ENCODE peak calls at places on chromosome 5, in ten cellular contexts. S is transverse colon, R is uterus, Y is SJSA1, P is hepatocyte, F is H1, U is astrocyte, T is colonic mucosa, D is left ventricle myocardium inferior, I is BE2C. X is an unnamed sample. For H3K4me1, the result is how much of the 10 kb centered on the place peaks cover.

GRCh38 chr5:171157775-171158174 is 151.3 kb upstream of the TLX3 start:
- DNase-seq in S (no peak), R (no peak), Y (no peak), P (no peak), F (no peak), U (no peak), T (no peak), D (no peak), I (peak), X (no peak)

GRCh38 chr5:129445379-129445778 is 14.7 kb upstream of the ADAMTS19 start:
- DNase-seq in S (no peak), R (no peak), Y (no peak), P (no peak), F (no peak), U (no peak), T (no peak), D (no peak), I (no peak), X (no peak)

GRCh38 chr5:32435416-32435815 is 9.1 kb downstream of the ZFR start:
- DNase-seq in S (no peak), R (no peak), Y (no peak), P (no peak), F (no peak), U (no peak), T (no peak), D (no peak), I (no peak), X (no peak)

GRCh38 chr5:124302504-124302903 is 443.9 kb downstream of the ZNF608 start:
- DNase-seq in S (no peak), R (no peak), Y (peak), P (no peak), F (no peak), U (peak), T (no peak), D (no peak), I (no peak), X (no peak)

GRCh38 chr5:22480305-22480704 is 372.8 kb downstream of the CDH12 start:
- DNase-seq in S (no peak), R (no peak), Y (no peak), P (no peak), F (no peak), U (no peak), T (no peak), D (no peak), I (no peak), X (no peak)

GRCh38 chr5:132820162-132820754 is 7.2 kb downstream of the SOWAHA start:
- DNase-seq in S (peak), R (peak), Y (peak), P (peak), F (peak), U (peak), T (peak), D (peak), I (peak), X (peak)

GRCh38 chr5:119179857-119180641 is 109.2 kb downstream of the DMXL1 start:
- DNase-seq in S (no peak), R (no peak), Y (no peak), P (no peak), F (no peak), U (peak), T (no peak), D (no peak), I (no peak), X (no peak)

GRCh38 chr5:170092702-170093101 is 13.0 kb upstream of the FOXI1 start:
- DNase-seq in S (no peak), R (no peak), Y (no peak), P (no peak), F (no peak), U (no peak), T (no peak), D (no peak), I (no peak), X (no peak)

GRCh38 chr5:53071738-53072137 is 37.8 kb downstream of the MOCS2 start:
- DNase-seq in S (no peak), R (no peak), Y (peak), P (no peak), F (no peak), U (peak), T (no peak), D (no peak), I (no peak), X (no peak)

GRCh38 chr5:116032094-116032517 is at the start of gene ARL14EPL:
- DNase-seq in S (no peak), R (no peak), Y (peak), P (peak), F (peak), U (peak), T (no peak), D (peak), I (peak), X (peak)

GRCh38 chr5:35861718-35862117 is 5.0 kb downstream of the IL7R start:
- DNase-seq in S (no peak), R (no peak), Y (peak), P (no peak), F (no peak), U (peak), T (no peak), D (no peak), I (no peak), X (no peak)

GRCh38 chr5:77080905-77081304 is 6.2 kb downstream of the ZBED3 start:
- DNase-seq in S (no peak), R (no peak), Y (no peak), P (no peak), F (no peak), U (no peak), T (no peak), D (no peak), I (no peak), X (no peak)

GRCh38 chr5:74638776-74639537 is 1.6 kb downstream of the ENC1 start:
- DNase-seq in S (no peak), R (no peak), Y (peak), P (no peak), F (no peak), U (peak), T (peak), D (no peak), I (no peak), X (no peak)

GRCh38 chr5:57735754-57736153 is 253.1 kb upstream of the ACTBL2 start:
- DNase-seq in S (no peak), R (no peak), Y (peak), P (no peak), F (no peak), U (peak), T (no peak), D (no peak), I (no peak), X (no peak)

GRCh38 chr5:136374003-136374402 is 8.7 kb upstream of the TRPC7 start:
- DNase-seq in S (no peak), R (no peak), Y (peak), P (peak), F (no peak), U (peak), T (no peak), D (no peak), I (no peak), X (no peak)

GRCh38 chr5:178730940-178731265 is 444 bp upstream of the ZNF354A start:
- DNase-seq in S (no peak), R (no peak), Y (no peak), P (no peak), F (no peak), U (no peak), T (peak), D (no peak), I (no peak), X (no peak)

GRCh38 chr5:109668237-109668636 is 21.5 kb upstream of the MAN2A1 start:
- DNase-seq in S (no peak), R (no peak), Y (no peak), P (no peak), F (no peak), U (no peak), T (no peak), D (no peak), I (no peak), X (no peak)

GRCh38 chr5:122756263-122756911 is 18.5 kb upstream of the SNX2 start:
- DNase-seq in S (no peak), R (no peak), Y (peak), P (no peak), F (no peak), U (peak), T (no peak), D (no peak), I (no peak), X (no peak)

GRCh38 chr5:135213466-135214239 is 179.6 kb upstream of the PITX1 start:
- DNase-seq in S (no peak), R (no peak), Y (no peak), P (no peak), F (no peak), U (no peak), T (peak), D (no peak), I (no peak), X (no peak)

GRCh38 chr5:109826-110225 is 17.9 kb downstream of the PLEKHG4B start:
- DNase-seq in S (no peak), R (no peak), Y (no peak), P (no peak), F (no peak), U (no peak), T (no peak), D (no peak), I (no peak), X (no peak)

GRCh38 chr5:156675402-156675801 is 174.7 kb upstream of the PPP1R2B start:
- DNase-seq in S (no peak), R (no peak), Y (no peak), P (no peak), F (no peak), U (peak), T (no peak), D (no peak), I (no peak), X (no peak)

GRCh38 chr5:1524799-1525623 is 1.3 kb upstream of the LPCAT1 start:
- DNase-seq in S (peak), R (peak), Y (no peak), P (no peak), F (no peak), U (no peak), T (peak), D (no peak), I (no peak), X (peak)

GRCh38 chr5:167576126-167576525 is 715.3 kb upstream of the WWC1 start:
- DNase-seq in S (no peak), R (no peak), Y (no peak), P (no peak), F (no peak), U (no peak), T (no peak), D (no peak), I (no peak), X (no peak)

GRCh38 chr5:17127743-17128231 is 89.6 kb upstream of the BASP1 start:
- DNase-seq in S (no peak), R (no peak), Y (peak), P (no peak), F (no peak), U (peak), T (no peak), D (no peak), I (no peak), X (no peak)

GRCh38 chr5:157855404-157855994 is 3.4 kb downstream of the CLINT1 start:
- DNase-seq in S (peak), R (peak), Y (peak), P (peak), F (peak), U (peak), T (peak), D (peak), I (peak), X (peak)

GRCh38 chr5:137923856-137924255 is 34.6 kb downstream of the PKD2L2 start:
- DNase-seq in S (no peak), R (no peak), Y (peak), P (peak), F (no peak), U (peak), T (no peak), D (no peak), I (no peak), X (no peak)

GRCh38 chr5:2897276-2897990 is 146.0 kb upstream of the IRX2 start:
- DNase-seq in S (no peak), R (no peak), Y (no peak), P (no peak), F (no peak), U (no peak), T (no peak), D (no peak), I (no peak), X (no peak)

GRCh38 chr5:60435808-60436207 is 264.2 kb downstream of the DEPDC1B start:
- DNase-seq in S (no peak), R (no peak), Y (no peak), P (peak), F (no peak), U (no peak), T (no peak), D (no peak), I (no peak), X (no peak)

GRCh38 chr5:138469540-138470321 is 4.5 kb downstream of the EGR1 start:
- DNase-seq in S (peak), R (peak), Y (peak), P (peak), F (peak), U (peak), T (no peak), D (no peak), I (peak), X (no peak)

GRCh38 chr5:107893642-107894041 is 222.9 kb upstream of the EFNA5 start:
- DNase-seq in S (no peak), R (no peak), Y (no peak), P (no peak), F (no peak), U (peak), T (no peak), D (no peak), I (no peak), X (no peak)

GRCh38 chr5:178992291-178992895 is 2.7 kb downstream of the GRM6 start:
- DNase-seq in S (no peak), R (no peak), Y (no peak), P (no peak), F (no peak), U (no peak), T (no peak), D (no peak), I (no peak), X (no peak)

GRCh38 chr5:113896789-113897188 is 383.3 kb downstream of the YTHDC2 start:
- DNase-seq in S (no peak), R (no peak), Y (no peak), P (no peak), F (no peak), U (no peak), T (no peak), D (no peak), I (no peak), X (no peak)

GRCh38 chr5:31993182-31993961 is 180.7 kb downstream of the GOLPH3 start:
- DNase-seq in S (no peak), R (no peak), Y (peak), P (no peak), F (no peak), U (peak), T (no peak), D (no peak), I (no peak), X (no peak)

GRCh38 chr5:155729684-155730059 is 597.3 kb upstream of the SGCD start:
- DNase-seq in S (no peak), R (no peak), Y (no peak), P (peak), F (no peak), U (no peak), T (no peak), D (peak), I (no peak), X (no peak)

GRCh38 chr5:135173662-135174290 is 139.7 kb upstream of the PITX1 start:
- DNase-seq in S (no peak), R (no peak), Y (no peak), P (no peak), F (no peak), U (no peak), T (no peak), D (no peak), I (no peak), X (no peak)

GRCh38 chr5:68287976-68288755 is 72.6 kb downstream of the PIK3R1 start:
- DNase-seq in S (peak), R (peak), Y (peak), P (peak), F (no peak), U (peak), T (peak), D (peak), I (peak), X (peak)
- H3K4me1 ChIP-seq in S (half or more), R (under half), Y (under half), P (half or more), F (under half), U (under half), T (under half), D (half or more), I (under half), X (under half)

GRCh38 chr5:126384985-126385384 is 38.2 kb upstream of the GRAMD2B start:
- DNase-seq in S (no peak), R (no peak), Y (peak), P (no peak), F (no peak), U (peak), T (no peak), D (no peak), I (no peak), X (no peak)

GRCh38 chr5:126383246-126383645 is 40.0 kb upstream of the GRAMD2B start:
- DNase-seq in S (peak), R (no peak), Y (peak), P (no peak), F (no peak), U (peak), T (peak), D (no peak), I (no peak), X (no peak)

GRCh38 chr5:126383755-126384154 is 39.5 kb upstream of the GRAMD2B start:
- DNase-seq in S (no peak), R (no peak), Y (peak), P (no peak), F (no peak), U (no peak), T (no peak), D (no peak), I (no peak), X (no peak)

GRCh38 chr5:126386146-126386545 is 37.1 kb upstream of the GRAMD2B start:
- DNase-seq in S (no peak), R (no peak), Y (no peak), P (no peak), F (no peak), U (peak), T (no peak), D (no peak), I (no peak), X (no peak)

GRCh38 chr5:126385509-126385908 is 37.7 kb upstream of the GRAMD2B start:
- DNase-seq in S (no peak), R (no peak), Y (peak), P (no peak), F (no peak), U (no peak), T (no peak), D (no peak), I (no peak), X (no peak)
- H3K4me3 ChIP-seq in S (no peak), R (no peak), Y (no peak), P (no peak), F (no peak), U (no peak), T (no peak), D (no peak), I (no peak), X (no peak)

GRCh38 chr5:151745071-151745705 is 13.2 kb downstream of the ATOX1 start:
- DNase-seq in S (peak), R (peak), Y (peak), P (no peak), F (no peak), U (peak), T (no peak), D (peak), I (no peak), X (peak)

GRCh38 chr5:151740958-151741373 is 17.5 kb downstream of the ATOX1 start:
- DNase-seq in S (no peak), R (no peak), Y (peak), P (no peak), F (no peak), U (peak), T (no peak), D (no peak), I (no peak), X (no peak)

GRCh38 chr5:151741678-151742423 is 16.6 kb downstream of the ATOX1 start:
- DNase-seq in S (no peak), R (no peak), Y (peak), P (no peak), F (no peak), U (peak), T (no peak), D (no peak), I (no peak), X (no peak)

GRCh38 chr5:151743535-151743934 is 14.9 kb downstream of the ATOX1 start:
- DNase-seq in S (no peak), R (no peak), Y (no peak), P (no peak), F (no peak), U (no peak), T (no peak), D (no peak), I (no peak), X (no peak)

GRCh38 chr5:151742870-151743294 is 15.5 kb downstream of the ATOX1 start:
- DNase-seq in S (peak), R (peak), Y (peak), P (peak), F (no peak), U (peak), T (peak), D (peak), I (peak), X (no peak)
- H3K4me1 ChIP-seq in S (under half), R (under half), Y (half or more), P (under half), F (under half), U (half or more), T (under half), D (half or more), I (under half), X (under half)

GRCh38 chr5:39422886-39423285 is 1.9 kb downstream of the DAB2 start:
- DNase-seq in S (no peak), R (no peak), Y (no peak), P (no peak), F (no peak), U (no peak), T (no peak), D (no peak), I (no peak), X (no peak)
- H3K4me3 ChIP-seq in S (peak), R (no peak), Y (peak), P (no peak), F (no peak), U (peak), T (peak), D (peak), I (no peak), X (no peak)

X was measured in lung.